ENCODE peak calls at places on chromosomes 16 and 17, in five cellular contexts. E is colonic mucosa, K is GM12878, L is OCI-LY7, B is right lobe of liver. O is an unnamed sample.

GRCh38 chr17:74759941-74760340 is 11.5 kb downstream of the NHERF1 start:
- DNase-seq in L (no peak), B (no peak), K (no peak), E (no peak), O (peak; percentile 72)

GRCh38 chr16:15827709-15828343 is 29.0 kb downstream of the MYH11 start:
- DNase-seq in B (no peak), L (no peak), K (no peak), E (no peak), O (no peak)

GRCh38 chr17:74981979-74982662 is 5.3 kb upstream of the CDR2L start:
- DNase-seq in B (no peak), K (no peak), L (peak; percentile 87), E (peak; percentile 75), O (peak; percentile 82)

GRCh38 chr16:4313563-4314531 is 2.0 kb upstream of the GLIS2 start:
- DNase-seq in B (no peak), L (peak; percentile 40), K (no peak), E (peak; percentile 39), O (peak; percentile 77)

GRCh38 chr17:694239-694638 is 20.4 kb downstream of the VPS53 start:
- DNase-seq in K (no peak), B (no peak), E (no peak), L (no peak), O (no peak)

GRCh38 chr17:78716814-78717393 is 65.2 kb downstream of the CYTH1 start:
- DNase-seq in B (peak; percentile 95), L (peak; percentile 67), E (peak; percentile 83), K (no peak), O (peak; percentile 78)

GRCh38 chr17:47733047-47733413 is at the start of gene TBX21:
- DNase-seq in L (peak; percentile 41), B (no peak), K (no peak), E (peak; percentile 59), O (peak; percentile 78)

GRCh38 chr17:3988297-3989120 is 24.3 kb upstream of the ATP2A3 start:
- DNase-seq in E (no peak), L (no peak), K (no peak), B (peak; percentile 36), O (no peak)

GRCh38 chr17:37239690-37240344 is 136.0 kb upstream of the C17orf78 start:
- DNase-seq in B (no peak), K (no peak), L (peak; percentile 39), E (no peak), O (no peak)

GRCh38 chr16:53175118-53175517 is 120.3 kb downstream of the CHD9 start:
- DNase-seq in L (no peak), K (no peak), E (no peak), B (no peak), O (no peak)

GRCh38 chr16:31451681-31452351 is 7.5 kb upstream of the ARMC5 start:
- DNase-seq in B (no peak), E (no peak), K (no peak), L (peak; percentile 46), O (no peak)

GRCh38 chr16:972316-973002 is 1.7 kb upstream of the LMF1 start:
- DNase-seq in E (no peak), K (no peak), B (no peak), L (no peak), O (no peak)

GRCh38 chr17:11852911-11853310 is 144.4 kb downstream of the ZNF18 start:
- DNase-seq in B (no peak), K (no peak), L (no peak), E (no peak), O (no peak)

GRCh38 chr17:73612074-73612473 is 32.2 kb downstream of the SDK2 start:
- DNase-seq in K (no peak), L (peak; percentile 44), B (no peak), E (no peak), O (no peak)

GRCh38 chr16:85531516-85531915 is 81.6 kb upstream of the GSE1 start:
- DNase-seq in B (no peak), K (no peak), L (no peak), E (no peak), O (no peak)

GRCh38 chr17:32490101-32490482 is 3.3 kb downstream of the CDK5R1 start:
- DNase-seq in E (no peak), B (no peak), L (no peak), K (no peak), O (no peak)

GRCh38 chr16:23893976-23894375 is 58.2 kb downstream of the PRKCB start:
- DNase-seq in L (no peak), K (no peak), B (no peak), E (no peak), O (no peak)

GRCh38 chr17:36641877-36642845 is 40.8 kb downstream of the MRM1 start:
- DNase-seq in L (no peak), K (no peak), B (no peak), E (peak; percentile 42), O (no peak)

GRCh38 chr16:82810077-82810476 is 183.3 kb downstream of the CDH13 start:
- DNase-seq in E (no peak), K (no peak), B (no peak), L (no peak), O (no peak)

GRCh38 chr16:75286996-75287395 is 35.6 kb upstream of the BCAR1 start:
- DNase-seq in L (no peak), K (no peak), B (no peak), E (no peak), O (no peak)

GRCh38 chr17:11986939-11987329 is 10.3 kb downstream of the ZNF18 start:
- DNase-seq in L (peak; percentile 17), E (no peak), B (no peak), K (no peak), O (no peak)

GRCh38 chr16:11955713-11956123 is 9.3 kb upstream of the TNFRSF17 start:
- DNase-seq in B (no peak), K (no peak), E (no peak), L (no peak), O (no peak)

GRCh38 chr16:15440852-15441251 is 6.5 kb downstream of the BMERB1 start:
- DNase-seq in L (no peak), B (no peak), K (no peak), E (no peak), O (no peak)

GRCh38 chr16:67499159-67499558 is 15.8 kb upstream of the AGRP start:
- DNase-seq in K (no peak), E (no peak), B (no peak), L (no peak), O (no peak)

GRCh38 chr17:41750866-41751265 is 16.4 kb upstream of the HAP1 start:
- DNase-seq in E (no peak), K (no peak), B (no peak), L (no peak), O (no peak)

GRCh38 chr17:78804777-78805176 is 22.7 kb upstream of the CYTH1 start:
- DNase-seq in E (no peak), B (no peak), K (no peak), L (no peak), O (no peak)

GRCh38 chr17:61641084-61641483 is 50.1 kb upstream of the NACA2 start:
- DNase-seq in B (no peak), E (no peak), K (no peak), L (no peak), O (no peak)

GRCh38 chr17:79994602-79995001 is 41.1 kb downstream of the TBC1D16 start:
- DNase-seq in E (no peak), L (no peak), K (no peak), B (no peak), O (no peak)

GRCh38 chr17:2962729-2963128 is 100.7 kb downstream of the OR1D5 start:
- DNase-seq in E (no peak), L (no peak), K (no peak), B (peak; percentile 40), O (no peak)

GRCh38 chr16:71373073-71373472 is 14.6 kb downstream of the CALB2 start:
- DNase-seq in K (no peak), L (no peak), E (no peak), B (no peak), O (no peak)

GRCh38 chr16:71367243-71367976 is 8.9 kb downstream of the CALB2 start:
- DNase-seq in E (peak; percentile 54), B (no peak), K (peak; percentile 2), L (peak; percentile 37), O (peak; percentile 59)

GRCh38 chr16:71365021-71365420 is 6.5 kb downstream of the CALB2 start:
- DNase-seq in L (no peak), K (no peak), B (no peak), E (no peak), O (no peak)

GRCh38 chr16:71368958-71369357 is 10.4 kb downstream of the CALB2 start:
- DNase-seq in K (no peak), B (no peak), L (no peak), E (no peak), O (no peak)

GRCh38 chr16:71369494-71369893 is 11.0 kb downstream of the CALB2 start:
- DNase-seq in K (no peak), B (no peak), E (no peak), L (no peak), O (no peak)
- H3K4me1 ChIP-seq in K (no peaks in the 10 kb centered on the region), B (no peaks in the 10 kb centered on the region), E (no peaks in the 10 kb centered on the region), L (no peaks in the 10 kb centered on the region), O (no peaks in the 10 kb centered on the region)

GRCh38 chr17:16380640-16381495 is at the start of gene UBB:
- DNase-seq in B (peak; percentile 98), K (peak; percentile 89), L (peak; percentile 98), E (peak; percentile 96), O (peak; percentile 98)

GRCh38 chr17:16379654-16380053 is 1.2 kb upstream of the UBB start:
- DNase-seq in K (no peak), E (no peak), L (no peak), B (no peak), O (no peak)

GRCh38 chr17:16381496-16381820 is 567 bp downstream of the UBB start:
- DNase-seq in B (no peak), K (no peak), E (no peak), L (no peak), O (no peak)

GRCh38 chr17:16384557-16384956 is 3.7 kb downstream of the UBB start:
- DNase-seq in B (no peak), K (no peak), E (no peak), L (no peak), O (no peak)

GRCh38 chr17:16383216-16383615 is 2.3 kb downstream of the UBB start:
- DNase-seq in K (no peak), B (no peak), E (no peak), L (no peak), O (no peak)
- H3K4me3 ChIP-seq in K (peak overlapping the region; percentile 76), B (peak overlapping the region; percentile 1), E (no peak overlapping the region), L (peak overlapping the region; percentile 27), O (peak overlapping the region; percentile 75)

GRCh38 chr16:63096857-63097256 is 1060.6 kb upstream of the CDH8 start:
- DNase-seq in L (no peak), B (no peak), K (no peak), E (no peak), O (no peak)

DNA sequence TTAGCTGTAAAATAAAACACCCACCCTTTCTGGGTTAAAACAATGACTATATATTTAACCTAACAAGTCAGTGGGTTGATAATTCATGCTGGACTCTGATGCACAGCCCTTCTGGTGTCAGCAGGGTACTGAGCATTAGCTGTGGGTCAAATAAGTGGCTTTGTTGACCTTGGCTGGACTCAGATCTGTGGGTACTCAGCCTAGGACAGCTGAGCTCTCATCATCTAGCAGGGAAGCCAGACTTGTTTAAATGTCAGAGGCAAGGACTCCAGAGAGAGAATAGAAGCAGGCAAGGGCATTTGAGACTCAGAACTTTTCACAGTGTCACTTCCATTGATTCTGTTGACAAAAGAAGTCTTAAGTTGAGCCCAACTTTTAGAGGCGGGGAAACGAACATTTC is 1063.8 kb upstream of the CDH8 start:
- DNase-seq in E (no peak), L (no peak), B (no peak), K (no peak), O (no peak)
- H3K9me3 ChIP-seq in E (no peaks in the 10 kb centered on the region), L (no peaks in the 10 kb centered on the region), B (no peaks in the 10 kb centered on the region), K (no peaks in the 10 kb centered on the region), O (no peaks in the 10 kb centered on the region)

GRCh38 chr16:79182618-79183017 is 417.9 kb downstream of the MAF start:
- DNase-seq in E (no peak), B (no peak), K (no peak), L (no peak), O (no peak)
- H3K4me1 ChIP-seq in E (no peaks in the 10 kb centered on the region), B (no peaks in the 10 kb centered on the region), K (no peaks in the 10 kb centered on the region), L (no peaks in the 10 kb centered on the region), O (no peaks in the 10 kb centered on the region)